ENCODE peak calls at places on chromosome 11, in five cellular contexts. H is CD4-positive, alpha-beta T cell; Z is right cardiac atrium; O is body of pancreas; F is PC-9. K is an unnamed sample.

GRCh38 chr11:48122656-48123055 is 94.0 kb upstream of the OR4B1 start:
- DNase-seq in F (no peak), H (no peak), O (no peak), Z (no peak), K (peak)

GRCh38 chr11:122235615-122236014 is 119.6 kb upstream of the BLID start:
- DNase-seq in H (no peak), Z (no peak), F (peak), O (peak), K (peak)

GRCh38 chr11:1714908-1715885 is 18.2 kb downstream of the KRTAP5-6 start:
- DNase-seq in F (no peak), H (no peak), O (no peak), Z (no peak), K (no peak)

GRCh38 chr11:109306322-109306721 is 115.7 kb upstream of the C11orf87 start:
- DNase-seq in F (no peak), O (no peak), H (no peak), Z (no peak), K (no peak)

GRCh38 chr11:2686360-2687222 is 13.2 kb downstream of the KCNQ1OT1 start:
- DNase-seq in H (no peak), O (peak), Z (no peak), F (no peak), K (no peak)

GRCh38 chr11:79013509-79013908 is 427.3 kb downstream of the TENM4 start:
- DNase-seq in O (no peak), Z (no peak), F (no peak), H (no peak), K (no peak)

GRCh38 chr11:124769804-124770774 is 8.0 kb upstream of the ESAM start:
- DNase-seq in O (no peak), Z (no peak), F (peak), H (no peak), K (peak)

GRCh38 chr11:71153005-71153395 is 99.4 kb downstream of the SHANK2 start:
- DNase-seq in O (peak), H (no peak), Z (no peak), F (peak), K (peak)

GRCh38 chr11:47724041-47724729 is 9.0 kb upstream of the AGBL2 start:
- DNase-seq in H (no peak), Z (no peak), F (peak), O (peak), K (no peak)

GRCh38 chr11:14554959-14555358 is 34.8 kb upstream of the PSMA1 start:
- DNase-seq in O (no peak), Z (no peak), F (no peak), H (no peak), K (no peak)

GRCh38 chr11:35740061-35740824 is 77.7 kb downstream of the TRIM44 start:
- DNase-seq in F (no peak), H (no peak), Z (no peak), O (no peak), K (no peak)

GRCh38 chr11:67483901-67484665 is 1.3 kb downstream of the AIP start:
- DNase-seq in O (no peak), H (no peak), Z (no peak), F (peak), K (no peak)

GRCh38 chr11:71283960-71284359 is 31.6 kb upstream of the SHANK2 start:
- DNase-seq in Z (no peak), H (no peak), F (peak), O (peak), K (no peak)

GRCh38 chr11:130636672-130637463 is 188.4 kb downstream of the ADAMTS15 start:
- DNase-seq in F (peak), Z (no peak), O (no peak), H (no peak), K (peak)

GRCh38 chr11:2913029-2913431 is 16.2 kb downstream of the PHLDA2 start:
- DNase-seq in Z (no peak), O (peak), F (no peak), H (no peak), K (no peak)

GRCh38 chr11:75473684-75474083 is 40.7 kb upstream of the KLHL35 start:
- DNase-seq in O (no peak), H (no peak), F (no peak), Z (no peak), K (no peak)
- H3K27ac ChIP-seq in O (no peak), H (no peak), F (no peak), Z (no peak), K (no peak)

GRCh38 chr11:11581493-11581880 is 40.3 kb downstream of the GALNT18 start:
- DNase-seq in Z (no peak), H (no peak), O (no peak), F (no peak), K (no peak)
- H3K27ac ChIP-seq in Z (peak), H (no peak), O (no peak), F (no peak), K (no peak)

DNA sequence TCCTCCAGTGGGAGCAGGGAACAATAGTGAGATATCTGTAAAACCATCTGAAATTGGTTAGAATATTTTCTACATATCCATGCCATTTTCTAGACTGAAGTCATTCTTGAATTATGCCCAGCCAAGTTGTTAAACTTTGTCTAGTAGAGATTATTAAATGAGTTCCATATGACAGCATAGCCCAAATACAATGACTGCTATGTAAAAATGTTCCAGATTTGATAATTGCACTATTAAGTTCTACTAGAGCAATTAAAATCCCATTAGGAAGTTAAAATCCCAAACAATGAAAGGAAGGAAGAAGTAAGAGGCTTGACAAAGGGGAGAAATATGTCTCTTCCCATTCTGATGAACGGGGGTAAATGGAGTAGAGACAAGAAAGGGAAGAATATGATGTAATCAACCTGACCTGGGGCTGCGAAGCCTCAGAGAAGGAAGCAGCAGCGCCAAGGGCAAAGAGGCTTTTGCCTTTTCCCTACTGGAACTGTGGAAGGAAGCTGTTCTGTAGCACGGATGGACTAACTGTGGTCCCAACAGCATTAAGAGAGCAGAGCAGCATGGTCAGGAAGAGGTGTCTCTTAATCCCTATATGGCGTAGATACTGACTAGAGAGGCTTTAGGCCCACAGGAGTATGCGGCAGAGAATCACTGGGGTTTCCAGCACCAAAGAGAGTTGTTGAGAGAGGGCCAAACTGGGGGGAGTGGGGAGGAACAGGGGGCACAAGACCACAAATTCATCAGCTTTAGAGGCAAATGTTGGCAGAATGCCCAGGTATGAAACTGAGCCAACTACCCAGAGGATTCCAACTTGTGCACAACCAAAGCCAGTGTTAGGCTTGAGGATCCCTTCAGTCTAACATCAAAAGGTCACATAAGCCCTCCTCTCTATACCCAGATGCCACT is 26.7 kb downstream of the RRP8 start:
- DNase-seq in H (no peak), O (peak), F (no peak), Z (peak), K (no peak)
- H3K27ac ChIP-seq in H (no peak), O (no peak), F (no peak), Z (peak), K (no peak)

GRCh38 chr11:114088836-114089235 is 29.3 kb downstream of the ZBTB16 start:
- DNase-seq in H (no peak), F (no peak), Z (peak), O (no peak), K (no peak)

GRCh38 chr11:114087028-114087427 is 27.5 kb downstream of the ZBTB16 start:
- DNase-seq in Z (no peak), H (no peak), F (no peak), O (no peak), K (no peak)

GRCh38 chr11:114086394-114086793 is 26.9 kb downstream of the ZBTB16 start:
- DNase-seq in F (no peak), H (no peak), Z (no peak), O (no peak), K (no peak)

GRCh38 chr11:114089748-114090147 is 30.2 kb downstream of the ZBTB16 start:
- DNase-seq in Z (peak), H (no peak), O (peak), F (no peak), K (no peak)

DNA sequence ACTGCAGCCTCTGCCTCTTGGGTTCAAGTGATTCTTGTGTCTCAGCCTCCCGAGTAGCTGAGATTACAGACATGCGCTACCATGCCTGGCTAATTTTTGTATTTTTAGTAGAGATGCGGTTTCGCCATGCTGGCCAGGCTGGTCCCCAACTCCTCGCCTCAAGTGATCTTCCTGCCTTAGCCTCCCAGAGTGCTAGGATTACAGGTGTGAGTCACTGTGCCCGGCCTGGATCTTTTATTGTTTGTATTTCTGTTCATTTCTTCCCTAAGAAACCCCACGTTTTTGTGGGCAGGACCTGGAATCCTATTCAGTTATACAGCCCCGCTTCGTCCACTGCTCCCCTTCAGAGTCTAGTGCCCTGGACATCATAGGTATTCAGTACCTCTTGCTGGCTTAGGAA is 28.7 kb downstream of the ZBTB16 start:
- DNase-seq in F (no peak), H (no peak), O (no peak), Z (no peak), K (no peak)
- H3K27ac ChIP-seq in F (no peak), H (no peak), O (peak), Z (peak), K (no peak)

GRCh38 chr11:96113100-96113710 is 189.3 kb upstream of the MTMR2 start:
- DNase-seq in H (no peak), F (no peak), Z (no peak), O (no peak), K (no peak)
- H3K27ac ChIP-seq in H (no peak), F (no peak), Z (peak), O (peak), K (no peak)

DNA sequence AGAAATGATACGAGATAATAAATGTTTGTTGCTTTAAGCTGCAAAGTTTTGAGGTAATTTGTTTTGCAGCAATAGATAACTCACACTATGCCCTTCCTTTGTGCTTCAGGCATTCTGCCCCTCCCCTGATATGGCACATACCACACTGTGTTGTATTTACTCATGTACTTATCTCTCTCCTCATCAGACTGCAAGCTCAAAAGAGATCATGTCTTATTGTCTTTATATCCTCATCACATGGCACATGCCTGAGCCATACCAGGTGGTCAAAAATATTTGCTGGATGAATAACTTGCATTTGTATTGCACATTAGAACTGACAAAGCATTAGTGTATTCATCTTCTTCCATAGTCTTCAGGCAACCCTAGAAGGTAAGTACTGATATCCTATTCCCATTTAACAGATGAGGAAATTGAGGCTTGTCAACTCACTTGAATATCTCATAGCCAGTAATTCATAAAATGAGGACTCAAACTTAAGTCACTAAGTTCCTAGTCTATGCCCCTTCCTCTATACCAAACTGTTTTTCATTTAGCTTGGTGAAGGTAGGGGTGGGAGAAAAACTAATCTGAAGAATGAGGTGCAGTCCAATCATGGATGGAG is 83.9 kb upstream of the EED start:
- DNase-seq in O (no peak), H (no peak), F (peak), Z (no peak), K (peak)
- H3K27ac ChIP-seq in O (peak), H (no peak), F (peak), Z (no peak), K (no peak)